ENCODE peak calls at places on chromosome 18, in four cellular contexts. U, X, T and I are unnamed samples.

GRCh38 chr18:61149786-61150185 is 183.4 kb upstream of the CDH20 start:
- DNase-seq in U (no peak), X (no peak), T (no peak), I (no peak)

GRCh38 chr18:67123901-67124300 is 392.6 kb downstream of the DSEL start:
- DNase-seq in U (no peak), X (no peak), T (no peak), I (no peak)

GRCh38 chr18:51639541-51639940 is 442.1 kb upstream of the MEX3C start:
- DNase-seq in U (no peak), X (no peak), T (no peak), I (no peak)

GRCh38 chr18:42330296-42330695 is 375.3 kb downstream of the PIK3C3 start:
- DNase-seq in U (no peak), X (no peak), T (no peak), I (no peak)

GRCh38 chr18:77271720-77272481 is 22.3 kb downstream of the GALR1 start:
- DNase-seq in U (no peak), X (no peak), T (no peak), I (no peak)

GRCh38 chr18:46416706-46417638 is 240.0 kb downstream of the LOXHD1 start:
- DNase-seq in U (peak), X (no peak), T (no peak), I (peak)

GRCh38 chr18:68837665-68838390 is 39.9 kb downstream of the CCDC102B start:
- DNase-seq in U (no peak), X (no peak), T (no peak), I (no peak)

GRCh38 chr18:10261315-10262276 is 192.8 kb upstream of the APCDD1 start:
- DNase-seq in U (no peak), X (no peak), T (no peak), I (no peak)

GRCh38 chr18:68475911-68476310 is 239.0 kb downstream of the TMX3 start:
- DNase-seq in U (no peak), X (no peak), T (no peak), I (no peak)

GRCh38 chr18:39839782-39840181 is 2115.3 kb upstream of the PIK3C3 start:
- DNase-seq in U (no peak), X (no peak), T (no peak), I (no peak)

GRCh38 chr18:39842042-39842791 is 2112.8 kb upstream of the PIK3C3 start:
- DNase-seq in U (no peak), X (no peak), T (no peak), I (no peak)

GRCh38 chr18:39841133-39842041 is 2113.6 kb upstream of the PIK3C3 start:
- DNase-seq in U (no peak), X (peak), T (no peak), I (peak)

GRCh38 chr18:39838831-39839230 is 2116.2 kb upstream of the PIK3C3 start:
- DNase-seq in U (no peak), X (no peak), T (no peak), I (no peak)

DNA sequence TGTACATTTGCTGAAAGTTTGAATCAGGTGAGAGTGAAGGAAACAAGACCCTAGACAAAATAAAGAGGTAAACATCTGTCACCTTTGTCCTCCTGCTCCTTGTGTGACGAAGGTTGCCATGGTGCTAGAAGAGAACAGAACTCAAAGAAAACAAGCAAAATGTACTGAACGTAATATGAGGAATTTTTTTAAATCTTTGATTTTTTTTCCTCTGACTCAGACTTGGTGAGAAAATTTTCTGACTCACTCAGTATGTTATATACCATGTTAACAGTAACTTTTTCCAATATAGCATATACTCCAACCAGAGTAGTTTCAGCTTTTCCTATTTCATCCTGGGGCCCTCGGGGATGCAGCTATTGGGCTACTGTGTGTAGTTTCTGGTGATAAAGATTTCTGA is 2114.6 kb upstream of the PIK3C3 start:
- DNase-seq in U (no peak), X (no peak), T (no peak), I (no peak)
- TF ChIP-seq BHLHE40 in U (no peak), X (no peak), T (no peak), I (no peak)

GRCh38 chr18:74453011-74453571 is 4.0 kb downstream of the DIPK1C start:
- DNase-seq in U (no peak), X (no peak), T (no peak), I (no peak)

GRCh38 chr18:74450626-74451025 is 6.5 kb downstream of the DIPK1C start:
- DNase-seq in U (no peak), X (no peak), T (no peak), I (no peak)

GRCh38 chr18:74454279-74454741 is 2.8 kb downstream of the DIPK1C start:
- DNase-seq in U (no peak), X (no peak), T (no peak), I (no peak)

GRCh38 chr18:74453642-74454198 is 3.4 kb downstream of the DIPK1C start:
- DNase-seq in U (no peak), X (no peak), T (no peak), I (no peak)

GRCh38 chr18:74451148-74451547 is 6.0 kb downstream of the DIPK1C start:
- DNase-seq in U (no peak), X (no peak), T (no peak), I (no peak)
- TF ChIP-seq SP1 in U (no peak), X (no peak), T (no peak), I (no peak)

DNA sequence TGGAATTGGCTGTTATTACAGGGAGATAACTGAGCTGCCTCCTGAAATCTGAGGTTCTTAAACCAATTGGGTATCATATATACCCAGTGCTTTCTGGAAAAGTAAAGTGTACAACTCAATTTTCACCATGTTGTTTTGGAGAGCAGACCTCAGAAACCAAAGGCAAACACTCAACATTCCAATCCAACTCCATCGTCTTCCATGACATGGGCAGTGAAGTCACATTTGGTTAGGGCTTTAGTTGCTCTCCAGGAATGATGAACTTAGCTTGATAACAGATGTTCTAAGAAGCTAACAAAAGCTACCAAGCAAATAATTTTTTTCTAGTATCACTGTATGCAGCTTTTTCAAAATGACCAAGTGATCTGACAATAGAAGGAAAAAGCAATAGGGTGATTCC is 107.0 kb upstream of the SLC35G4 start:
- DNase-seq in U (no peak), X (peak), T (no peak), I (no peak)
- TF ChIP-seq BHLHE40 in U (no peak), X (no peak), T (no peak), I (no peak)

DNA sequence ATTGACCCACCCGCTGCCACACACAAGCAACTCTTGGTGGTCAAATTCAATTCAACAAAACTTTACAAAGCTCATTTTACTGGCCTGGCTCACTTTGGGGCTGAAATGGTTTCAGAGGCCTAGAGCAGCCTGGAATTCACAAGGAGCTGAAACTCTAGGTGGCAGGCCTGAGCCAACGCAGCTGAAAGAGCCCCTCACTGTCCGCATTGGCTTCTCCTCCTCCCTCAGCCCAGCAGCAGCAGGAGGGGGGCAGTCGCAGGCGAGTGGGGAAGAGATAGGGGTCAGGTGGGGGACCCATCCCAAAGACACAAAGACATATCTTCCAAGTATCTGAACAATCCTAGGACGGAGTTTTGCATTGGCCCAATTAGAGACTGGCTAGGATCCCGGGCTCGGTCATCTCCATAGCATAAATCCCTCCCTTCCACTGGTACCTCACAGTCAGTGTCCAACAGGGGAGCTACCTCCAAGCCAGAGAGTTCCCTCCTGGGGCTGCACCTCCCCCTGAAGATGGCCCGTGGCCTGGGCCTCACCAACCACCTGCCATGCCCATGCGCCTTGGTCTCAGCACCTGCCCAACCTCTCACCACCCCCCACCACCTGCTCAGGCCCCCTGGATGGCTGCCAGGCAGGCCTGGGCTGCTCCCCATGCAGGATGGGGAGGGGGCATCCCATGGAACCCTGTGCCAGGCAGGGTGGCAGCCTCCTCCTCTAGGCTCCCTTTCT is 113.4 kb downstream of the ZBTB7C start:
- DNase-seq in U (no peak), X (peak), T (no peak), I (peak)
- TF ChIP-seq SP1 in U (no peak), X (no peak), T (no peak), I (no peak)

DNA sequence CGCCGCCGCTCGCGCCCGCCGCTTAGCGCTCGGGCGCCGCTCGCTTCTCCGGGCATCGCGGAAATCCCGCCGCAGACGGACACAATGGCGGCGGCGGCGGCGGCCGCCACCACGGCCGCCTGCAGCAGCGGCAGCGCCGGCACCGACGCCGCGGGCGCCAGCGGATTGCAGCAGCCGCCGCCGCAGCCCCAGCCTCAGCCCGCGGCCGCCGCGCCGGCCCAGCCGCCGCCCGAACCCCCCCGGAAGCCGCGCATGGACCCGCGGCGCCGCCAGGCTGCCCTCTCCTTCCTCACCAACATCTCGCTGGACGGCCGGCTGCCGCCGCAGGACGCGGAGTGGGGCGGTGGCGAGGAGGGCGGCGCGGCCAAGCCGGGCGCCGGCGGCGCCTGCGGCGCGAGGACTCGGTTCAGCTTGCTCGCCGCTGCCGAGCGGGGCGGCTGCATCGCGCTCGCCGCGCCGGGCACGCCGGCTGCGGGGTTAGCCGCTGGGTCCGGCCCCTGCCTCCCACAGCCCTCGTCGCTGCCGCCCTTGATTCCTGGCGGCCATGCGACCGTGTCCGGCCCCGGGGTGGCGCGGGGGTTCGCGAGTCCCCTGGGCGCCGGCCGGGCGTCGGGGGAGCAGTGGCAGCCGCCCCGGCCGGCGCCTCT is 517 bp downstream of the CABLES1 start:
- DNase-seq in U (no peak), X (no peak), T (no peak), I (peak)
- TF ChIP-seq BHLHE40 in U (no peak), X (no peak), T (no peak), I (no peak)